ENCODE peak calls at places on chromosomes 7 and 10, in five cellular contexts. R is GM06990, T is cardiac muscle cell, V is astrocyte, M is pancreas. X is an unnamed sample.

GRCh38 chr7:80386686-80387085 is 125.2 kb downstream of the GNAT3 start:
- DNase-seq in M (no peak), R (no peak), V (peak; percentile 65), T (no peak), X (no peak)

GRCh38 chr7:12031638-12032037 is 179.5 kb upstream of the TMEM106B start:
- DNase-seq in R (no peak), V (peak; percentile 53), M (no peak), T (peak; percentile 57), X (no peak)

GRCh38 chr7:47536705-47537611 is 45.0 kb downstream of the TNS3 start:
- DNase-seq in T (peak; percentile 68), M (peak; percentile 56), V (peak; percentile 75), R (no peak), X (no peak)

GRCh38 chr7:47405921-47406765 is 175.8 kb downstream of the TNS3 start:
- DNase-seq in M (peak; percentile 74), V (peak; percentile 69), T (peak; percentile 38), R (no peak), X (no peak)

GRCh38 chr7:103702982-103703381 is 257.0 kb upstream of the SLC26A5 start:
- DNase-seq in R (no peak), T (no peak), V (no peak), M (no peak), X (no peak)

GRCh38 chr10:110398419-110399162 is 93.9 kb upstream of the SMNDC1 start:
- DNase-seq in V (peak; percentile 87), R (no peak), M (peak; percentile 59), T (peak; percentile 94), X (no peak)

GRCh38 chr7:55019691-55020480 is 1.1 kb downstream of the EGFR start:
- DNase-seq in R (no peak), M (peak; percentile 55), T (no peak), V (no peak), X (no peak)

GRCh38 chr10:4662576-4663161 is 163.3 kb upstream of the AKR1E2 start:
- DNase-seq in V (peak; percentile 23), T (no peak), R (no peak), M (no peak), X (no peak)

GRCh38 chr10:56383806-56384205 is 22.7 kb upstream of the ZWINT start:
- DNase-seq in T (no peak), V (no peak), R (no peak), M (no peak), X (no peak)

GRCh38 chr7:150665882-150666281 is 19.6 kb upstream of the GIMAP2 start:
- DNase-seq in T (no peak), R (no peak), M (no peak), V (no peak), X (no peak)

GRCh38 chr10:119658274-119658673 is 7.1 kb downstream of the BAG3 start:
- DNase-seq in R (no peak), V (peak; percentile 89), M (peak; percentile 56), T (peak; percentile 90), X (no peak)

GRCh38 chr7:38525857-38526256 is 105.3 kb downstream of the AMPH start:
- DNase-seq in V (no peak), R (no peak), M (no peak), T (no peak), X (no peak)

GRCh38 chr10:79387466-79387973 is 40.3 kb downstream of the PPIF start:
- DNase-seq in M (no peak), V (no peak), R (no peak), T (no peak), X (no peak)

GRCh38 chr7:100662377-100662776 is 6.1 kb upstream of the ACTL6B start:
- DNase-seq in R (no peak), V (no peak), T (peak; percentile 21), M (no peak), X (no peak)

GRCh38 chr10:74380780-74381179 is 229.8 kb downstream of the ADK start:
- DNase-seq in R (no peak), V (no peak), T (no peak), M (no peak), X (no peak)

GRCh38 chr7:149489391-149490024 is 8.1 kb downstream of the ZNF746 start:
- DNase-seq in T (no peak), R (no peak), V (no peak), M (no peak), X (no peak)

GRCh38 chr7:23106491-23106800 is 861 bp downstream of the KLHL7 start:
- DNase-seq in M (peak; percentile 37), T (no peak), R (no peak), V (peak; percentile 28), X (no peak)

GRCh38 chr7:134254311-134254710 is 62.4 kb downstream of the SLC35B4 start:
- DNase-seq in R (no peak), V (no peak), T (peak; percentile 4), M (no peak), X (no peak)

GRCh38 chr7:73865738-73866445 is 4.9 kb downstream of the TMEM270 start:
- DNase-seq in V (peak; percentile 7), R (no peak), T (peak; percentile 76), M (no peak), X (no peak)

GRCh38 chr10:84805149-84805548 is 476.8 kb downstream of the CCSER2 start:
- DNase-seq in V (no peak), R (no peak), T (no peak), M (no peak), X (no peak)

GRCh38 chr7:44081266-44081748 is 1.0 kb downstream of the POLM start:
- DNase-seq in M (no peak), T (no peak), V (no peak), R (peak; percentile 68), X (peak; percentile 66)

GRCh38 chr7:105210721-105211205 is 178.0 kb downstream of the SRPK2 start:
- DNase-seq in V (peak; percentile 35), T (peak; percentile 58), M (peak; percentile 43), R (peak; percentile 45), X (peak; percentile 46)

GRCh38 chr10:107546239-107546638 is 381.7 kb upstream of the SORCS1 start:
- DNase-seq in M (no peak), T (peak; percentile 30), V (peak; percentile 49), R (no peak), X (no peak)

GRCh38 chr10:130804281-130804680 is 507.2 kb downstream of the TCERG1L start:
- DNase-seq in T (no peak), R (no peak), V (no peak), M (no peak), X (no peak)

GRCh38 chr10:55400075-55400474 is 599.0 kb upstream of the PCDH15 start:
- DNase-seq in R (no peak), M (no peak), V (peak; percentile 34), T (no peak), X (no peak)

GRCh38 chr10:36224431-36224985 is 582.4 kb upstream of the FZD8 start:
- DNase-seq in T (peak; percentile 86), V (peak; percentile 26), R (no peak), M (no peak), X (no peak)

GRCh38 chr7:102834466-102834865 is 78.3 kb upstream of the LRRC17 start:
- DNase-seq in M (no peak), R (no peak), T (no peak), V (no peak), X (no peak)

GRCh38 chr10:55283041-55283440 is 482.0 kb upstream of the PCDH15 start:
- DNase-seq in V (peak; percentile 11), T (no peak), M (no peak), R (no peak), X (no peak)

GRCh38 chr10:125513783-125514182 is 169.2 kb downstream of the TEX36 start:
- DNase-seq in M (no peak), T (no peak), V (no peak), R (no peak), X (no peak)

GRCh38 chr10:125515571-125515970 is 167.4 kb downstream of the TEX36 start:
- DNase-seq in R (no peak), T (no peak), V (no peak), M (no peak), X (no peak)

GRCh38 chr10:125514206-125515162 is 168.5 kb downstream of the TEX36 start:
- DNase-seq in V (no peak), T (no peak), M (no peak), R (no peak), X (no peak)

GRCh38 chr10:125505648-125506047 is 177.3 kb downstream of the TEX36 start:
- DNase-seq in R (no peak), V (no peak), M (no peak), T (no peak), X (no peak)

GRCh38 chr10:125510998-125511397 is 172.0 kb downstream of the TEX36 start:
- DNase-seq in V (no peak), T (no peak), R (no peak), M (no peak), X (no peak)
- H3K36me3 ChIP-seq in V (no peaks in the 10 kb centered on the region), T (no peaks in the 10 kb centered on the region), R (no peaks in the 10 kb centered on the region), M (no peaks in the 10 kb centered on the region), X (no peaks in the 10 kb centered on the region)

DNA sequence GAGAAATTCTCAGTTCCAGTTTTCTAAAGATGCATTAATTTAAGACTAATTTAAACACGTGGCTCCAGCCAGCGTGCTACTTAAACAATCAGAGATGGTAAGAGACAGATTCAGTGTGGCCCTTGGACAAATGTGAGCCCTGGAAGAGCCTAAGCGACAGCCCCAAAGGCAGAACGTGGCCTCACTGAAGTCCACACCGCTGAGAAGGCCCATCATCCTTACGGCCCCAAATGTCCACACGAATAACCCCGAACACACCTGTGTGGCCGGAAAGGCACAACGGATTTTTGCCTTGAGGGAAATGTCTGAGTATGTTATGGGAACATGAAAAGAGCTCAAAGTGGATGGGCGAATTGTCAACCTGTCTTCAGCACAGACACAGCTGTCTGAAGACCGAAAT is 3.2 kb downstream of the COX19 start:
- DNase-seq in M (no peak), R (no peak), V (no peak), T (no peak), X (no peak)
- H3K36me3 ChIP-seq in M (peaks cover 34% of the 10 kb centered on the region), R (peaks cover 25% of the 10 kb centered on the region), V (peaks cover 24% of the 10 kb centered on the region), T (peaks cover 14% of the 10 kb centered on the region), X (peaks cover 58% of the 10 kb centered on the region)

DNA sequence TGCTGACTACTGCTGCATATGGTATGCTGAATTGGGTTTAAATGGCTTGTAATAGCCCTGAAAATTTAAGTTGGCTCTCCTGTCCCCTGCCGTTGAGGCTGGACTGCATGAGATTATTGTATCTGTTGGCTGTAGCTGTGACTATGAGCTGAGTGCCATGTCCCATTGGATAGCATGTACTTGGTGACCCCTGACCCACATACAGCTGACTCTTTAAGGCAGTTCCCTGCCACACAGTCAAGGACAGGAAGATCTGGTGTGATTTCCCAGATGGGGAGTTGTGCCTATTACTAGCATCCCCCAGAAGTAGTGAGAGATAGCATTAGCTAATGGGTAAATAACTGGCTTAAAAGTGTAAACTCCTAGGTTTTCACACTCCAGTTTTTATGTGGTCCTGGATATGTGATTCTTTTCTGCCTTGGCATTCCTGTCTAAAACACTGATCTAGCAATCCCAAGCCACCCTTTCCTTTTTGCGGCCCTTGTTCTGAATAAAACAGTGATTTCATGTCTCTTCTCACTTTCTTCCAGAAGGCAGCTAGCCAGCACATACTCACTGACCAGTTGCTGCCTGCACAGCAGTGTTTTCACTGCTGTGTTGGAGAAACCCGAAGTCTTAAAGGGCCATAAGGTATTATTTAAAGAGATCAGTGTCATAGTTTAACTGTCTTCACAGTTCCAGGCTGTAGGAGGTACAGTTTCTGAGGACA is 35.9 kb downstream of the LRRC4 start:
- DNase-seq in V (peak; percentile 16), T (peak; percentile 63), M (no peak), R (no peak), X (no peak)
- H3K36me3 ChIP-seq in V (peaks cover 16% of the 10 kb centered on the region), T (no peaks in the 10 kb centered on the region), M (peaks cover 12% of the 10 kb centered on the region), R (peaks cover 26% of the 10 kb centered on the region), X (peaks cover 31% of the 10 kb centered on the region)

DNA sequence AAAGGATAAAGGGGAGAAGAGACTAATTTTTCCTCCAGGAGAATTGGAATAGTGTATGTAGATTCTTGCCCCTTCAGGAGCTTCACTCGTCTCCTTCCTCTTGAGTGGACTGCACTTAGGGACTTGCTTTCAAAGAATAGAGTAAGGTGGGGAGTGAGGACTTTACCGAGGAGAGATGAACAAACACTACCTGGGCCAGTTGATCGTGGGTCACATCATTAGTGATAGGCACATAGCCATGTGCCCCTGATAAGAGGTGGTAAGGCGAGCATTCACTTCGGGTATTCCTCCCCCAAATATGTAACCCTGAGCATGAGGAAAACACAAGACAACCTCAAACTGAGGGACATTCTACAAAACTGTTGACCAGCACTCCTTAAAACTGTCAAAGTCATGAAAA is 14.6 kb upstream of the KIFBP start:
- DNase-seq in M (no peak), V (no peak), T (no peak), R (no peak), X (no peak)
- H3K36me3 ChIP-seq in M (peaks cover 75% of the 10 kb centered on the region), V (peaks cover 85% of the 10 kb centered on the region), T (peaks cover 73% of the 10 kb centered on the region), R (peaks cover 30% of the 10 kb centered on the region), X (peaks cover 95% of the 10 kb centered on the region)

X was measured in CD4-positive, CD25-positive, alpha-beta regulatory T cell.